ENCODE peak calls at places on chromosome 10, in seven cellular contexts. Y, G, I, L, O, F and Q are unnamed samples.

GRCh38 chr10:3852147-3852904 is 67.3 kb upstream of the KLF6 start:
- DNase-seq in I (peak), Y (peak), O (peak), G (peak), F (peak), L (peak), Q (peak)

GRCh38 chr10:86373828-86374227 is 7.2 kb upstream of the GRID1 start:
- DNase-seq in F (no peak), Y (peak), G (no peak), O (no peak), I (no peak), L (no peak), Q (no peak)

GRCh38 chr10:34575882-34576281 is 239.2 kb downstream of the PARD3 start:
- DNase-seq in O (no peak), F (no peak), G (no peak), I (no peak), Y (no peak), L (no peak), Q (no peak)

GRCh38 chr10:9342865-9343450 is 1288.5 kb downstream of the GATA3 start:
- DNase-seq in Y (no peak), L (no peak), O (peak), G (peak), F (no peak), I (peak), Q (peak)

GRCh38 chr10:59283456-59284082 is 78.8 kb downstream of the FAM13C start:
- DNase-seq in L (no peak), O (no peak), F (no peak), G (no peak), Y (no peak), I (peak), Q (no peak)

GRCh38 chr10:51821045-51821444 is 121.7 kb upstream of the CSTF2T start:
- DNase-seq in Y (no peak), O (no peak), G (no peak), F (no peak), L (no peak), I (no peak), Q (no peak)

GRCh38 chr10:86226801-86227201 is 139.8 kb downstream of the GRID1 start:
- DNase-seq in O (no peak), Y (no peak), F (no peak), I (no peak), L (no peak), G (no peak), Q (no peak)

GRCh38 chr10:67884842-67885680 is 605 bp downstream of the SIRT1 start:
- DNase-seq in I (peak), L (peak), O (peak), Y (peak), G (peak), F (peak), Q (peak)

GRCh38 chr10:75762436-75762802 is 331.0 kb downstream of the LRMDA start:
- DNase-seq in O (no peak), F (no peak), Y (no peak), L (no peak), I (no peak), G (no peak), Q (no peak)

GRCh38 chr10:74439213-74439612 is 288.2 kb downstream of the ADK start:
- DNase-seq in G (no peak), L (no peak), Y (no peak), I (no peak), O (no peak), F (no peak), Q (no peak)

GRCh38 chr10:132632851-132633684 is 95.5 kb downstream of the INPP5A start:
- DNase-seq in L (peak), O (no peak), Y (peak), F (no peak), G (no peak), I (no peak), Q (no peak)

GRCh38 chr10:80382989-80383388 is 25.4 kb upstream of the PRXL2A start:
- DNase-seq in G (peak), L (no peak), Y (no peak), O (peak), F (peak), I (peak), Q (no peak)

GRCh38 chr10:20147679-20148078 is 331.4 kb downstream of the PLXDC2 start:
- DNase-seq in L (no peak), Y (no peak), I (no peak), F (no peak), G (no peak), O (no peak), Q (no peak)

GRCh38 chr10:12501851-12502525 is 152.6 kb downstream of the CAMK1D start:
- DNase-seq in I (no peak), Y (peak), O (no peak), F (no peak), L (no peak), G (no peak), Q (no peak)

GRCh38 chr10:64036306-64036930 is 515.2 kb downstream of the REEP3 start:
- DNase-seq in G (no peak), Y (no peak), I (peak), L (no peak), F (no peak), O (no peak), Q (no peak)

GRCh38 chr10:96130326-96130758 is 245 bp downstream of the ZNF518A start:
- DNase-seq in L (peak), I (no peak), O (no peak), F (peak), G (peak), Y (peak), Q (no peak)

GRCh38 chr10:74705361-74705980 is 120.9 kb upstream of the KAT6B start:
- DNase-seq in O (no peak), I (no peak), Y (no peak), F (no peak), L (no peak), G (no peak), Q (no peak)

GRCh38 chr10:6667679-6668270 is 87.7 kb upstream of the PRKCQ start:
- DNase-seq in L (no peak), I (peak), Y (no peak), F (no peak), G (peak), O (peak), Q (no peak)

GRCh38 chr10:21166557-21167287 is 269.6 kb upstream of the NEBL start:
- DNase-seq in O (no peak), G (no peak), F (no peak), L (peak), Y (no peak), I (no peak), Q (no peak)

GRCh38 chr10:77501152-77501845 is 136.3 kb downstream of the KCNMA1 start:
- DNase-seq in F (peak), G (peak), O (no peak), L (no peak), Y (no peak), I (peak), Q (peak)

GRCh38 chr10:120742373-120742772 is 108.8 kb upstream of the WDR11 start:
- DNase-seq in I (no peak), F (no peak), Y (no peak), L (no peak), O (no peak), G (no peak), Q (no peak)

GRCh38 chr10:13023754-13024153 is 22.2 kb upstream of the CCDC3 start:
- DNase-seq in L (no peak), G (no peak), I (no peak), O (no peak), Y (no peak), F (no peak), Q (no peak)

GRCh38 chr10:91559170-91559569 is 73.7 kb downstream of the PPP1R3C start:
- DNase-seq in F (no peak), O (no peak), L (no peak), I (no peak), G (no peak), Y (no peak), Q (no peak)

GRCh38 chr10:91559750-91560149 is 73.1 kb downstream of the PPP1R3C start:
- DNase-seq in G (no peak), F (no peak), Y (no peak), O (no peak), I (no peak), L (no peak), Q (no peak)

GRCh38 chr10:91556691-91557529 is 76.0 kb downstream of the PPP1R3C start:
- DNase-seq in I (peak), L (no peak), F (no peak), G (no peak), O (no peak), Y (no peak), Q (no peak)

GRCh38 chr10:91558473-91558872 is 74.4 kb downstream of the PPP1R3C start:
- DNase-seq in G (no peak), I (no peak), O (no peak), Y (no peak), L (no peak), F (no peak), Q (no peak)

DNA sequence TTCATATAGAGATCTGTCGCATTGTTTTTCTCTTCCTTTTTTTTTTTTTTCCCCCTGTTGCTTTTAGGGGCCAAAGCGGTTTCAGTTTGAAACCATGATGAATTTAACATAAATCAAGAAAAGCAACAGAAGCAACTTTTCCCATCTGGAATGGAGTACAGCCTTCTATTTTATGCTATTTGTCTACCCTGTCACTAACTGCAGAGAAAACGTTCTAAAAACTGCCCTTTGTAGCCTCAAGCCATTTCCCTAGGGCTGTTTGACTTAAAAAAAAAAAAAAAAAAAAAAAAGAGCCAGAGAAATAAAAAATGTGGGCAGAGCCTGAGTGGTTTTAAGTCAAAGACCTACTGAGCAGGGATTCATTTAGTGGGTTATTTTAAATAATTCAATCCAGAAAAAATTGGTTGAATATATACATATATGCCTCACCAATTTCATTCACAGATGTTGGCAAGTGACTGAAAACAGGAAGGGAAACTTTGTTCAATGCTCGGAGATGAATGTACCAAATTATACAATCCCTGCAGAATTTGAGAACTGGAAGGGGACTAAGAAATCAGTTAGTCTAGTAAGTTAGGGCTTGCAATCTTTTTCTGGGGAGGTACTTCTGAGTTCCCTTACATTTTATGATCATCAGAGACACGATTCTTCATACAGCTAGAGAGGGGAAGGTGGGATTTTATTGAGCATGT is 75.2 kb downstream of the PPP1R3C start:
- DNase-seq in I (peak), O (no peak), Y (no peak), G (no peak), L (no peak), F (no peak), Q (no peak)
- H3K4me3 ChIP-seq in I (no peak), O (no peak), Y (no peak), G (no peak), L (no peak), F (no peak), Q (no peak)

GRCh38 chr10:128643658-128644057 is 517.4 kb upstream of the MKI67 start:
- DNase-seq in I (no peak), G (no peak), O (no peak), L (no peak), F (no peak), Y (no peak), Q (no peak)
- H3K4me3 ChIP-seq in I (no peak), G (no peak), O (no peak), L (no peak), F (no peak), Y (no peak), Q (no peak)

GRCh38 chr10:42767906-42768305 is 14.7 kb upstream of the BMS1 start:
- DNase-seq in Y (no peak), O (no peak), G (no peak), I (no peak), F (no peak), L (no peak), Q (no peak)
- H3K4me3 ChIP-seq in Y (no peak), O (no peak), G (no peak), I (no peak), F (no peak), L (no peak), Q (no peak)

GRCh38 chr10:44463511-44464121 is 78.7 kb upstream of the CXCL12 start:
- DNase-seq in G (no peak), F (no peak), I (no peak), L (no peak), O (no peak), Y (no peak), Q (peak)
- H3K4me3 ChIP-seq in G (no peak), F (no peak), I (no peak), L (no peak), O (no peak), Y (no peak), Q (no peak)

DNA sequence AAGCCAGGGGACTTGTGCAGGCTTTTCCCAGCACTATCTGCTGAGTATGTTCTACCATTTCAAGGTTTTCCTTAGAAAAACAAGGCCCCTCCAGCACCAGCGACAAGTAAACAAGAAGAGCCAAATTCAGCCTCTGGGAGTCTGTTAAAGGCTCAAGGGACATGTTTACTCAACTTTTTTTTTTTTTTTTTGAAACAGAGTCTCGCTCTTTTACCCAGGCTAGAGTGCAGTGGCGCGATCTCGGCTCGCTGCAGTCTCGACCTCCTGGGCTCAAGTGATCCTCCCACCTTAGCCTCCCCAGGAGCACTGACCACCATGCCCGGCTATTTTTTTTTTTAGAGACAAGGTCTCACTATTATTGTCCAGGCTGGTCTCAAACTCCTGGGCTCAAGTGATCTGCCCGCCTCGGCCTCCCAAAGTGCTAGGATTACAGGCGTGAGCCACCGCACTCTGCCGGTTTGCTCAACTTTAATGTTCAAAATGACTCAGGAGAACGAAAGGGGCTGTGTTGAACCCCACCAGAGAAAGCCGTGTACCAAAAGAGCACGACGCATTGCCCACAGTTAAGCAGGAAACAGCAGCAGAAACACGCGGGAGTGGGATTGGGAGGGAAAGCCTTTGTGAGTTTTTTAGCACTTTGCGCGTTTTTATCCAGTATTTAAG is 773 bp downstream of the PRDX3 start:
- DNase-seq in F (no peak), Y (no peak), G (no peak), L (no peak), O (no peak), I (no peak), Q (no peak)
- H3K4me3 ChIP-seq in F (peak), Y (peak), G (peak), L (peak), O (peak), I (peak), Q (peak)

DNA sequence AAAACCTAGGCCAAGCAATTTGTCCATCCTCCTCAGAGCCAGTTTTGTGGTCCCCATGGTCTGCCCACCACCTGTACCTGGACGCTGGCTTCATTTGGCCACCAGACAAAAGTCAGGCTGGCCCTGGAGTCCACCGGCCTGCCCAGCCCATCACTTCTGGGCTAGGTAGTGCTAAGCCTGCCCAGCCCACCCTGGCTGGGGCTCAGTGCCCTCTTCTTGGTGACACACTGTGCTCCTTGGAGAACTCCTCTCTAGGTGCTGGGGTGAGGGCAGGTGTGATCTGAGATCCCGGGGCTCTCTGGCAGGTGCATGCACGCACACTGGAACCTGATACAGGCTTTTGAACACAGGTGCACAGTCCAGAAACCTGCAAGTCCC is 1.1 kb downstream of the AIFM2 start:
- DNase-seq in O (no peak), L (no peak), F (no peak), Y (peak), G (no peak), I (no peak), Q (no peak)
- H3K4me3 ChIP-seq in O (peak), L (peak), F (no peak), Y (no peak), G (peak), I (peak), Q (peak)

DNA sequence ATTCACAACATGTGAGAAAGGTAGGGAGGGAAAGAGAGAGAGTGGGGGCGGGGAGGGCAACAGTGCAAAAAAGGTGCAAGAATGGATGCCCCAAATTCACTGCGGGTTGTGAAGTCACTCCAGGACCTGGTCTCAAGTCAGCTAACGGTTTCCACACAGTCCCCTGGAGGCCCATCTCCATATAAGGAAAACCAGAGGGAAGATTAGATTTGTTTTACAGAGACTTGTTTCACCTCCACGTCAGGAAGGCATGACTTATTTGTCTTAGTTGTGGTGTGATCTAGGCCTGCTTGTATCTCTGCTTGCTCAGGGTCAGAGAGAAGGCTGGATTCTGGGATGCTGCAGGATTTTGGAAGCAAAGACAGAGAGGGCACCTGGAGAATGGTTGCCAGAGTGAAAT is 201.9 kb downstream of the BUB3 start:
- DNase-seq in Y (no peak), I (no peak), L (no peak), F (no peak), O (no peak), G (no peak), Q (no peak)
- H3K4me3 ChIP-seq in Y (no peak), I (no peak), L (no peak), F (no peak), O (no peak), G (no peak), Q (no peak)

GRCh38 chr10:32005050-32005449 is 51.2 kb downstream of the KIF5B start:
- DNase-seq in F (no peak), I (peak), O (peak), Y (no peak), L (no peak), G (peak), Q (no peak)
- H3K4me3 ChIP-seq in F (no peak), I (no peak), O (no peak), Y (no peak), L (no peak), G (no peak), Q (no peak)

DNA sequence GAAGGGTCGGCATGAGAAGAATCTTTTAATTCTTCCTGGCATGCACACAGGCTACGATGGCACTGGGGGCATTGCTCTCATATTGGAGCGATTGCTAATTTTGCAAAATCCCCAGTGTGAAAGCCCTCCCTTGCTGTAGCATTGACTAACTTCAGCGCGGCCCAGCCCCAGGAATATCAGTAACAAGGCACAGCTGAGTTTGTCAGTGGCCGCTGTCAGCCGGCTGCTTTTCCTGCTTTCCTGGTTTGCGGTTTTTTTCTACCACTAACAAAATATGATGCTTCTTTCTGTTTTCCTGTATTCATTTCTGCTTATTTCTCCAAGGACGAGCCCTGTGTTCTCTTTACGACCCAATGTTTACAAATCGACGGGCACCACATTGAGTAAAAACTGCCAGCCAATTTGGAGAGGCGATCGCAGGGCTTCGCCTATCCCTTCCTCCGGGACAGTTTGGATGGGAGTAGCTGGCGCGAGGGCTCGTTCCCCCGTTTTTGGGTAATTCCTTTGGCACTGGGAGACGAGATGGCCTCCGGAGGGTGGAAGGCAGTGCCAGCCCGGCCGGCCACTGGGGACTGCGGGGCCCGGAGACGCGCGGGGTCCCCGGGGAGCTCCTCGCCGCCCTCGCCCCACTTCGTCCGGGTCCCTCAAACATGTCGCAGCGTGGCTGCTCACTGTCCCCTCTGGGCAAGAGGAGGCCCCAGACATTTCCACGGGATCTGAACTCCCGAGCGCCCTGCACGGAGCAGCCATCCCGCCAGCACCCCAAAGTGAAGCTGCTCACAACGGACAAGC is 949 bp downstream of the ADARB2 start:
- DNase-seq in I (no peak), G (no peak), Y (no peak), O (no peak), L (no peak), F (no peak), Q (no peak)
- H3K4me3 ChIP-seq in I (no peak), G (no peak), Y (no peak), O (no peak), L (peak), F (no peak), Q (no peak)